ENCODE peak calls at places on chromosome 16, in nine cellular contexts. One of them, this sample, is unnamed.

GRCh38 chr16:31072540-31073072 is 1.4 kb downstream of the ZNF668 start:
- DNase-seq in MCF 10A: peak
- DNase-seq in GM12865: peak
- DNase-seq in cardiac fibroblast: peak
- DNase-seq in stimulated activated CD8-positive, alpha-beta memory T cell treated with anti-CD3 and anti-CD28 coated beads, Interleukin-15, amount 100 ng/mL, for 24 hours: no peak
- DNase-seq in GM04504: no peak
- DNase-seq in activated CD4-positive, alpha-beta T cell treated with anti-CD3 and anti-CD28 coated beads, Interleukin-2, amount 50 U/mL, for 24 hours: peak
- DNase-seq in AG10803: peak
- DNase-seq in GM13976: no peak
- DNase-seq in this sample: peak

GRCh38 chr16:59192551-59193199 is 458.6 kb upstream of the GOT2 start:
- DNase-seq in GM12865: peak
- DNase-seq in activated CD4-positive, alpha-beta T cell treated with anti-CD3 and anti-CD28 coated beads, Interleukin-2, amount 50 U/mL, for 24 hours: no peak
- DNase-seq in cardiac fibroblast: no peak
- DNase-seq in GM13976: peak
- DNase-seq in MCF 10A: no peak
- DNase-seq in stimulated activated CD8-positive, alpha-beta memory T cell treated with anti-CD3 and anti-CD28 coated beads, Interleukin-15, amount 100 ng/mL, for 24 hours: no peak
- DNase-seq in GM04504: no peak
- DNase-seq in AG10803: peak
- DNase-seq in this sample: no peak

GRCh38 chr16:69123894-69124293 is 8.5 kb downstream of the CHTF8 start:
- DNase-seq in MCF 10A: peak
- DNase-seq in GM04504: no peak
- DNase-seq in AG10803: peak
- DNase-seq in activated CD4-positive, alpha-beta T cell treated with anti-CD3 and anti-CD28 coated beads, Interleukin-2, amount 50 U/mL, for 24 hours: peak
- DNase-seq in stimulated activated CD8-positive, alpha-beta memory T cell treated with anti-CD3 and anti-CD28 coated beads, Interleukin-15, amount 100 ng/mL, for 24 hours: no peak
- DNase-seq in GM13976: peak
- DNase-seq in cardiac fibroblast: peak
- DNase-seq in GM12865: peak
- DNase-seq in this sample: no peak

GRCh38 chr16:66441586-66442375 is 14.7 kb downstream of the BEAN1 start:
- DNase-seq in GM13976: no peak
- DNase-seq in AG10803: peak
- DNase-seq in activated CD4-positive, alpha-beta T cell treated with anti-CD3 and anti-CD28 coated beads, Interleukin-2, amount 50 U/mL, for 24 hours: no peak
- DNase-seq in GM04504: peak
- DNase-seq in stimulated activated CD8-positive, alpha-beta memory T cell treated with anti-CD3 and anti-CD28 coated beads, Interleukin-15, amount 100 ng/mL, for 24 hours: no peak
- DNase-seq in cardiac fibroblast: peak
- DNase-seq in MCF 10A: peak
- DNase-seq in GM12865: no peak
- DNase-seq in this sample: no peak

GRCh38 chr16:8936421-8936820 is 27.3 kb downstream of the USP7 start:
- DNase-seq in AG10803: no peak
- DNase-seq in GM12865: peak
- DNase-seq in activated CD4-positive, alpha-beta T cell treated with anti-CD3 and anti-CD28 coated beads, Interleukin-2, amount 50 U/mL, for 24 hours: peak
- DNase-seq in cardiac fibroblast: peak
- DNase-seq in MCF 10A: peak
- DNase-seq in GM13976: peak
- DNase-seq in GM04504: no peak
- DNase-seq in stimulated activated CD8-positive, alpha-beta memory T cell treated with anti-CD3 and anti-CD28 coated beads, Interleukin-15, amount 100 ng/mL, for 24 hours: peak
- DNase-seq in this sample: no peak

GRCh38 chr16:1900452-1900774 is 17.8 kb downstream of the HS3ST6 start:
- DNase-seq in cardiac fibroblast: no peak
- DNase-seq in MCF 10A: no peak
- DNase-seq in GM12865: no peak
- DNase-seq in stimulated activated CD8-positive, alpha-beta memory T cell treated with anti-CD3 and anti-CD28 coated beads, Interleukin-15, amount 100 ng/mL, for 24 hours: no peak
- DNase-seq in AG10803: no peak
- DNase-seq in GM04504: no peak
- DNase-seq in activated CD4-positive, alpha-beta T cell treated with anti-CD3 and anti-CD28 coated beads, Interleukin-2, amount 50 U/mL, for 24 hours: no peak
- DNase-seq in GM13976: no peak
- DNase-seq in this sample: no peak

GRCh38 chr16:77406680-77407079 is 28.2 kb downstream of the ADAMTS18 start:
- DNase-seq in GM13976: no peak
- DNase-seq in cardiac fibroblast: no peak
- DNase-seq in AG10803: peak
- DNase-seq in activated CD4-positive, alpha-beta T cell treated with anti-CD3 and anti-CD28 coated beads, Interleukin-2, amount 50 U/mL, for 24 hours: no peak
- DNase-seq in MCF 10A: peak
- DNase-seq in GM12865: no peak
- DNase-seq in GM04504: no peak
- DNase-seq in stimulated activated CD8-positive, alpha-beta memory T cell treated with anti-CD3 and anti-CD28 coated beads, Interleukin-15, amount 100 ng/mL, for 24 hours: no peak
- DNase-seq in this sample: no peak

GRCh38 chr16:31118223-31119155 is 1.0 kb downstream of the KAT8 start:
- DNase-seq in activated CD4-positive, alpha-beta T cell treated with anti-CD3 and anti-CD28 coated beads, Interleukin-2, amount 50 U/mL, for 24 hours: no peak
- DNase-seq in cardiac fibroblast: peak
- DNase-seq in AG10803: peak
- DNase-seq in stimulated activated CD8-positive, alpha-beta memory T cell treated with anti-CD3 and anti-CD28 coated beads, Interleukin-15, amount 100 ng/mL, for 24 hours: no peak
- DNase-seq in GM13976: no peak
- DNase-seq in MCF 10A: peak
- DNase-seq in GM12865: no peak
- DNase-seq in GM04504: peak
- DNase-seq in this sample: no peak

GRCh38 chr16:87930456-87930855 is 5.9 kb downstream of the CA5A start:
- DNase-seq in cardiac fibroblast: peak
- DNase-seq in GM13976: no peak
- DNase-seq in AG10803: no peak
- DNase-seq in GM12865: no peak
- DNase-seq in MCF 10A: no peak
- DNase-seq in stimulated activated CD8-positive, alpha-beta memory T cell treated with anti-CD3 and anti-CD28 coated beads, Interleukin-15, amount 100 ng/mL, for 24 hours: no peak
- DNase-seq in GM04504: no peak
- DNase-seq in activated CD4-positive, alpha-beta T cell treated with anti-CD3 and anti-CD28 coated beads, Interleukin-2, amount 50 U/mL, for 24 hours: no peak
- DNase-seq in this sample: no peak

GRCh38 chr16:278863-279366 is 1.5 kb upstream of the ARHGDIG start:
- DNase-seq in GM04504: no peak
- DNase-seq in activated CD4-positive, alpha-beta T cell treated with anti-CD3 and anti-CD28 coated beads, Interleukin-2, amount 50 U/mL, for 24 hours: peak
- DNase-seq in stimulated activated CD8-positive, alpha-beta memory T cell treated with anti-CD3 and anti-CD28 coated beads, Interleukin-15, amount 100 ng/mL, for 24 hours: no peak
- DNase-seq in GM12865: peak
- DNase-seq in MCF 10A: peak
- DNase-seq in cardiac fibroblast: peak
- DNase-seq in GM13976: peak
- DNase-seq in AG10803: no peak
- DNase-seq in this sample: no peak

GRCh38 chr16:81429045-81429521 is 15.5 kb upstream of the CMIP start:
- DNase-seq in GM04504: no peak
- DNase-seq in activated CD4-positive, alpha-beta T cell treated with anti-CD3 and anti-CD28 coated beads, Interleukin-2, amount 50 U/mL, for 24 hours: no peak
- DNase-seq in AG10803: peak
- DNase-seq in stimulated activated CD8-positive, alpha-beta memory T cell treated with anti-CD3 and anti-CD28 coated beads, Interleukin-15, amount 100 ng/mL, for 24 hours: no peak
- DNase-seq in MCF 10A: peak
- DNase-seq in cardiac fibroblast: peak
- DNase-seq in GM13976: no peak
- DNase-seq in GM12865: peak
- DNase-seq in this sample: no peak

GRCh38 chr16:86824751-86825310 is 246.5 kb downstream of the FOXL1 start:
- DNase-seq in activated CD4-positive, alpha-beta T cell treated with anti-CD3 and anti-CD28 coated beads, Interleukin-2, amount 50 U/mL, for 24 hours: no peak
- DNase-seq in AG10803: no peak
- DNase-seq in GM04504: no peak
- DNase-seq in GM12865: no peak
- DNase-seq in cardiac fibroblast: no peak
- DNase-seq in GM13976: no peak
- DNase-seq in stimulated activated CD8-positive, alpha-beta memory T cell treated with anti-CD3 and anti-CD28 coated beads, Interleukin-15, amount 100 ng/mL, for 24 hours: no peak
- DNase-seq in MCF 10A: peak
- DNase-seq in this sample: no peak

GRCh38 chr16:3754304-3754703 is 37.0 kb upstream of the TRAP1 start:
- DNase-seq in GM12865: no peak
- DNase-seq in GM13976: no peak
- DNase-seq in MCF 10A: no peak
- DNase-seq in cardiac fibroblast: peak
- DNase-seq in AG10803: peak
- DNase-seq in activated CD4-positive, alpha-beta T cell treated with anti-CD3 and anti-CD28 coated beads, Interleukin-2, amount 50 U/mL, for 24 hours: no peak
- DNase-seq in GM04504: no peak
- DNase-seq in stimulated activated CD8-positive, alpha-beta memory T cell treated with anti-CD3 and anti-CD28 coated beads, Interleukin-15, amount 100 ng/mL, for 24 hours: no peak
- DNase-seq in this sample: no peak

GRCh38 chr16:23025692-23026305 is 123.5 kb downstream of the USP31 start:
- DNase-seq in AG10803: peak
- DNase-seq in stimulated activated CD8-positive, alpha-beta memory T cell treated with anti-CD3 and anti-CD28 coated beads, Interleukin-15, amount 100 ng/mL, for 24 hours: no peak
- DNase-seq in MCF 10A: no peak
- DNase-seq in GM12865: no peak
- DNase-seq in GM13976: no peak
- DNase-seq in activated CD4-positive, alpha-beta T cell treated with anti-CD3 and anti-CD28 coated beads, Interleukin-2, amount 50 U/mL, for 24 hours: no peak
- DNase-seq in cardiac fibroblast: no peak
- DNase-seq in GM04504: peak
- DNase-seq in this sample: no peak

GRCh38 chr16:29694384-29695195 is 15.6 kb downstream of the QPRT start:
- DNase-seq in AG10803: no peak
- DNase-seq in activated CD4-positive, alpha-beta T cell treated with anti-CD3 and anti-CD28 coated beads, Interleukin-2, amount 50 U/mL, for 24 hours: no peak
- DNase-seq in MCF 10A: no peak
- DNase-seq in stimulated activated CD8-positive, alpha-beta memory T cell treated with anti-CD3 and anti-CD28 coated beads, Interleukin-15, amount 100 ng/mL, for 24 hours: no peak
- DNase-seq in GM04504: no peak
- DNase-seq in cardiac fibroblast: no peak
- DNase-seq in GM12865: peak
- DNase-seq in GM13976: peak
- DNase-seq in this sample: no peak

GRCh38 chr16:15775663-15776304 is 81.0 kb downstream of the MYH11 start:
- DNase-seq in MCF 10A: no peak
- DNase-seq in stimulated activated CD8-positive, alpha-beta memory T cell treated with anti-CD3 and anti-CD28 coated beads, Interleukin-15, amount 100 ng/mL, for 24 hours: no peak
- DNase-seq in AG10803: peak
- DNase-seq in GM04504: no peak
- DNase-seq in GM13976: no peak
- DNase-seq in cardiac fibroblast: no peak
- DNase-seq in GM12865: no peak
- DNase-seq in activated CD4-positive, alpha-beta T cell treated with anti-CD3 and anti-CD28 coated beads, Interleukin-2, amount 50 U/mL, for 24 hours: no peak
- DNase-seq in this sample: no peak

GRCh38 chr16:31531096-31531495 is 3.4 kb downstream of the AHSP start:
- DNase-seq in stimulated activated CD8-positive, alpha-beta memory T cell treated with anti-CD3 and anti-CD28 coated beads, Interleukin-15, amount 100 ng/mL, for 24 hours: no peak
- DNase-seq in GM13976: no peak
- DNase-seq in AG10803: no peak
- DNase-seq in GM12865: no peak
- DNase-seq in cardiac fibroblast: no peak
- DNase-seq in activated CD4-positive, alpha-beta T cell treated with anti-CD3 and anti-CD28 coated beads, Interleukin-2, amount 50 U/mL, for 24 hours: no peak
- DNase-seq in MCF 10A: no peak
- DNase-seq in GM04504: no peak
- DNase-seq in this sample: no peak

GRCh38 chr16:26605872-26606271 is 460.9 kb upstream of the C16orf82 start:
- DNase-seq in MCF 10A: no peak
- DNase-seq in AG10803: no peak
- DNase-seq in GM04504: no peak
- DNase-seq in activated CD4-positive, alpha-beta T cell treated with anti-CD3 and anti-CD28 coated beads, Interleukin-2, amount 50 U/mL, for 24 hours: no peak
- DNase-seq in stimulated activated CD8-positive, alpha-beta memory T cell treated with anti-CD3 and anti-CD28 coated beads, Interleukin-15, amount 100 ng/mL, for 24 hours: no peak
- DNase-seq in cardiac fibroblast: no peak
- DNase-seq in GM12865: no peak
- DNase-seq in GM13976: no peak
- DNase-seq in this sample: no peak

GRCh38 chr16:89689142-89689541 is 2.7 kb downstream of the CDK10 start:
- DNase-seq in GM12865: no peak
- DNase-seq in GM13976: no peak
- DNase-seq in MCF 10A: no peak
- DNase-seq in stimulated activated CD8-positive, alpha-beta memory T cell treated with anti-CD3 and anti-CD28 coated beads, Interleukin-15, amount 100 ng/mL, for 24 hours: no peak
- DNase-seq in AG10803: no peak
- DNase-seq in GM04504: no peak
- DNase-seq in cardiac fibroblast: no peak
- DNase-seq in activated CD4-positive, alpha-beta T cell treated with anti-CD3 and anti-CD28 coated beads, Interleukin-2, amount 50 U/mL, for 24 hours: no peak
- DNase-seq in this sample: no peak

GRCh38 chr16:50276801-50277560 is 10.6 kb downstream of the ADCY7 start:
- DNase-seq in GM04504: no peak
- DNase-seq in AG10803: no peak
- DNase-seq in MCF 10A: no peak
- DNase-seq in GM13976: no peak
- DNase-seq in activated CD4-positive, alpha-beta T cell treated with anti-CD3 and anti-CD28 coated beads, Interleukin-2, amount 50 U/mL, for 24 hours: no peak
- DNase-seq in stimulated activated CD8-positive, alpha-beta memory T cell treated with anti-CD3 and anti-CD28 coated beads, Interleukin-15, amount 100 ng/mL, for 24 hours: no peak
- DNase-seq in cardiac fibroblast: no peak
- DNase-seq in GM12865: no peak
- DNase-seq in this sample: no peak

GRCh38 chr16:27222499-27223225 is 19.3 kb downstream of the KDM8 start:
- DNase-seq in cardiac fibroblast: peak
- DNase-seq in stimulated activated CD8-positive, alpha-beta memory T cell treated with anti-CD3 and anti-CD28 coated beads, Interleukin-15, amount 100 ng/mL, for 24 hours: no peak
- DNase-seq in GM04504: peak
- DNase-seq in GM13976: peak
- DNase-seq in AG10803: peak
- DNase-seq in activated CD4-positive, alpha-beta T cell treated with anti-CD3 and anti-CD28 coated beads, Interleukin-2, amount 50 U/mL, for 24 hours: no peak
- DNase-seq in MCF 10A: no peak
- DNase-seq in GM12865: no peak
- DNase-seq in this sample: no peak

GRCh38 chr16:74679983-74680382 is 13.3 kb upstream of the RFWD3 start:
- DNase-seq in stimulated activated CD8-positive, alpha-beta memory T cell treated with anti-CD3 and anti-CD28 coated beads, Interleukin-15, amount 100 ng/mL, for 24 hours: no peak
- DNase-seq in MCF 10A: no peak
- DNase-seq in AG10803: no peak
- DNase-seq in GM04504: no peak
- DNase-seq in activated CD4-positive, alpha-beta T cell treated with anti-CD3 and anti-CD28 coated beads, Interleukin-2, amount 50 U/mL, for 24 hours: no peak
- DNase-seq in GM12865: no peak
- DNase-seq in cardiac fibroblast: no peak
- DNase-seq in GM13976: no peak
- DNase-seq in this sample: no peak

GRCh38 chr16:1941924-1942809 is 832 bp downstream of the MSRB1 start:
- DNase-seq in cardiac fibroblast: peak
- DNase-seq in AG10803: peak
- DNase-seq in stimulated activated CD8-positive, alpha-beta memory T cell treated with anti-CD3 and anti-CD28 coated beads, Interleukin-15, amount 100 ng/mL, for 24 hours: no peak
- DNase-seq in GM12865: no peak
- DNase-seq in GM13976: no peak
- DNase-seq in MCF 10A: peak
- DNase-seq in activated CD4-positive, alpha-beta T cell treated with anti-CD3 and anti-CD28 coated beads, Interleukin-2, amount 50 U/mL, for 24 hours: no peak
- DNase-seq in GM04504: no peak
- DNase-seq in this sample: no peak

GRCh38 chr16:70770968-70771552 is 29.9 kb downstream of the VAC14 start:
- DNase-seq in stimulated activated CD8-positive, alpha-beta memory T cell treated with anti-CD3 and anti-CD28 coated beads, Interleukin-15, amount 100 ng/mL, for 24 hours: peak
- DNase-seq in GM12865: peak
- DNase-seq in MCF 10A: peak
- DNase-seq in AG10803: peak
- DNase-seq in GM13976: peak
- DNase-seq in GM04504: no peak
- DNase-seq in activated CD4-positive, alpha-beta T cell treated with anti-CD3 and anti-CD28 coated beads, Interleukin-2, amount 50 U/mL, for 24 hours: peak
- DNase-seq in cardiac fibroblast: peak
- DNase-seq in this sample: peak

This sample was measured in GM06990.